ENCODE peak calls at places on chromosome 17, in seven cellular contexts. V is left kidney; C is cardiac fibroblast; P is EL; J is activated CD4-positive, alpha-beta T cell treated with anti-CD3 and anti-CD28 coated beads, Interleukin-2, amount 50 U/mL, for 4 hours; A is NCI-H748 treated with DMSO at 0.1 percent for 48 hours; I is NCI-H1105. F is an unnamed sample.

GRCh38 chr17:15398291-15398690 is 56.9 kb upstream of the TEKT3 start:
- DNase-seq in V (no peak), C (peak), P (peak), J (no peak), A (no peak), I (no peak), F (no peak)

GRCh38 chr17:58631523-58632323 is 60.1 kb downstream of the TEX14 start:
- DNase-seq in V (peak), C (peak), P (peak), J (peak), A (peak), I (peak), F (peak)

GRCh38 chr17:39663688-39664580 is 1.2 kb upstream of the TCAP start:
- DNase-seq in V (no peak), C (no peak), P (no peak), J (no peak), A (no peak), I (no peak), F (no peak)

GRCh38 chr17:36818134-36818825 is 119.0 kb upstream of the LHX1 start:
- DNase-seq in V (peak), C (no peak), P (no peak), J (no peak), A (no peak), I (no peak), F (no peak)

GRCh38 chr17:869067-869466 is 86.9 kb downstream of the MRM3 start:
- DNase-seq in V (no peak), C (peak), P (peak), J (no peak), A (no peak), I (no peak), F (no peak)

GRCh38 chr17:27547301-27547683 is 83.7 kb upstream of the LGALS9 start:
- DNase-seq in V (no peak), C (no peak), P (no peak), J (no peak), A (no peak), I (no peak), F (no peak)

GRCh38 chr17:41360291-41360995 is 9.2 kb downstream of the KRT33B start:
- DNase-seq in V (no peak), C (peak), P (peak), J (no peak), A (no peak), I (no peak), F (no peak)

GRCh38 chr17:73901661-73902415 is 257.6 kb upstream of the SDK2 start:
- DNase-seq in V (peak), C (no peak), P (no peak), J (no peak), A (peak), I (no peak), F (peak)

GRCh38 chr17:70848785-70849184 is 679.5 kb downstream of the KCNJ2 start:
- DNase-seq in V (no peak), C (peak), P (peak), J (no peak), A (no peak), I (no peak), F (no peak)

GRCh38 chr17:35965272-35965671 is 16.0 kb downstream of the CCL16 start:
- DNase-seq in V (no peak), C (no peak), P (no peak), J (no peak), A (no peak), I (no peak), F (no peak)

GRCh38 chr17:62565817-62566216 is 61.7 kb upstream of the MRC2 start:
- DNase-seq in V (no peak), C (peak), P (peak), J (no peak), A (no peak), I (no peak), F (no peak)